ENCODE peak calls at places on chromosome 10, in seven cellular contexts. J is Calu3; K is prostate gland; R is astrocyte; M is stimulated activated naive CD4-positive, alpha-beta T cell treated with Interleukin-2 at 50 U/mL for 16 hours; E is NAMALWA; I is GM13977. U is an unnamed sample.

GRCh38 chr10:79202188-79203013 is 133.6 kb downstream of the ZMIZ1 start:
- DNase-seq in K (no peak), I (peak), M (peak), E (peak), R (no peak), J (peak), U (peak)

GRCh38 chr10:112624546-112625048 is 177.6 kb downstream of the VTI1A start:
- DNase-seq in I (no peak), R (no peak), K (no peak), M (no peak), J (no peak), E (no peak), U (no peak)

GRCh38 chr10:123854498-123854897 is 37.1 kb downstream of the CPXM2 start:
- DNase-seq in E (no peak), M (no peak), R (no peak), I (no peak), K (no peak), J (no peak), U (no peak)

GRCh38 chr10:128009768-128010167 is 102.9 kb downstream of the PTPRE start:
- DNase-seq in M (no peak), J (no peak), E (no peak), I (no peak), R (peak), K (no peak), U (no peak)

GRCh38 chr10:107545717-107546116 is 381.2 kb upstream of the SORCS1 start:
- DNase-seq in K (no peak), E (no peak), J (no peak), I (no peak), R (no peak), M (no peak), U (no peak)

GRCh38 chr10:80497187-80498038 is 40.3 kb upstream of the SH2D4B start:
- DNase-seq in I (no peak), R (peak), E (no peak), J (no peak), K (no peak), M (no peak), U (no peak)

GRCh38 chr10:132571565-132572544 is 34.3 kb downstream of the INPP5A start:
- DNase-seq in E (peak), J (peak), I (peak), M (peak), R (peak), K (peak), U (no peak)

GRCh38 chr10:44387853-44388251 is 3.0 kb upstream of the CXCL12 start:
- DNase-seq in J (no peak), K (no peak), R (no peak), E (no peak), I (no peak), M (no peak), U (no peak)

GRCh38 chr10:88156341-88156740 is 292.9 kb downstream of the PTEN start:
- DNase-seq in I (no peak), M (no peak), E (no peak), K (no peak), J (no peak), R (peak), U (no peak)

GRCh38 chr10:114987995-114988394 is 50.0 kb downstream of the TRUB1 start:
- DNase-seq in M (no peak), R (peak), J (no peak), I (no peak), K (no peak), E (no peak), U (no peak)

U was measured in endothelial cell.